ENCODE peak calls at places on chromosomes 4 and X, in seven cellular contexts. One of them, this sample, is unnamed.
A peak's percentile ranks its signal among the peaks of the same experiment; 100 is the strongest.

GRCh38 chr4:81506731-81507130 is 35.0 kb upstream of the RASGEF1B start:
- DNase-seq in HuH-7: no peak
- DNase-seq in NCI-H1417 treated with DMSO at 0.1 percent for 48 hours: no peak
- DNase-seq in AG04450: no peak
- DNase-seq in non-pigmented ciliary epithelial cell: no peak
- DNase-seq in naive thymus-derived CD4-positive, alpha-beta T cell: no peak
- DNase-seq in adipocyte: no peak
- DNase-seq in this sample: no peak

GRCh38 chr4:25862411-25863346 is at the start of gene SEL1L3:
- DNase-seq in HuH-7: peak; percentile 84
- DNase-seq in NCI-H1417 treated with DMSO at 0.1 percent for 48 hours: no peak
- DNase-seq in AG04450: no peak
- DNase-seq in non-pigmented ciliary epithelial cell: no peak
- DNase-seq in naive thymus-derived CD4-positive, alpha-beta T cell: peak; percentile 33
- DNase-seq in adipocyte: peak; percentile 67
- DNase-seq in this sample: no peak

GRCh38 chr4:128483816-128484215 is 196.2 kb upstream of the PGRMC2 start:
- DNase-seq in HuH-7: no peak
- DNase-seq in NCI-H1417 treated with DMSO at 0.1 percent for 48 hours: no peak
- DNase-seq in AG04450: no peak
- DNase-seq in non-pigmented ciliary epithelial cell: no peak
- DNase-seq in naive thymus-derived CD4-positive, alpha-beta T cell: no peak
- DNase-seq in adipocyte: peak; percentile 79
- DNase-seq in this sample: no peak

GRCh38 chrX:96002401-96002800 is 682.2 kb upstream of the DIAPH2 start:
- DNase-seq in HuH-7: no peak
- DNase-seq in NCI-H1417 treated with DMSO at 0.1 percent for 48 hours: no peak
- DNase-seq in AG04450: peak; percentile 18
- DNase-seq in non-pigmented ciliary epithelial cell: no peak
- DNase-seq in naive thymus-derived CD4-positive, alpha-beta T cell: no peak
- DNase-seq in adipocyte: no peak
- DNase-seq in this sample: no peak

GRCh38 chr4:16082038-16082423 is 1.8 kb downstream of the PROM1 start:
- DNase-seq in HuH-7: peak; percentile 38
- DNase-seq in NCI-H1417 treated with DMSO at 0.1 percent for 48 hours: no peak
- DNase-seq in AG04450: no peak
- DNase-seq in non-pigmented ciliary epithelial cell: no peak
- DNase-seq in naive thymus-derived CD4-positive, alpha-beta T cell: no peak
- DNase-seq in adipocyte: no peak
- DNase-seq in this sample: no peak

GRCh38 chrX:48086119-48086518 is 14.7 kb upstream of the ZNF630 start:
- DNase-seq in HuH-7: no peak
- DNase-seq in NCI-H1417 treated with DMSO at 0.1 percent for 48 hours: no peak
- DNase-seq in AG04450: no peak
- DNase-seq in non-pigmented ciliary epithelial cell: no peak
- DNase-seq in naive thymus-derived CD4-positive, alpha-beta T cell: no peak
- DNase-seq in adipocyte: no peak
- DNase-seq in this sample: no peak

GRCh38 chr4:8079031-8079885 is 79.4 kb downstream of the ABLIM2 start:
- DNase-seq in HuH-7: peak; percentile 55
- DNase-seq in NCI-H1417 treated with DMSO at 0.1 percent for 48 hours: no peak
- DNase-seq in AG04450: no peak
- DNase-seq in non-pigmented ciliary epithelial cell: no peak
- DNase-seq in naive thymus-derived CD4-positive, alpha-beta T cell: no peak
- DNase-seq in adipocyte: no peak
- DNase-seq in this sample: no peak

GRCh38 chr4:157014621-157015591 is 43.3 kb upstream of the PDGFC start:
- DNase-seq in HuH-7: no peak
- DNase-seq in NCI-H1417 treated with DMSO at 0.1 percent for 48 hours: no peak
- DNase-seq in AG04450: peak; percentile 73
- DNase-seq in non-pigmented ciliary epithelial cell: peak; percentile 94
- DNase-seq in naive thymus-derived CD4-positive, alpha-beta T cell: no peak
- DNase-seq in adipocyte: peak; percentile 79
- DNase-seq in this sample: peak; percentile 66

GRCh38 chrX:49276671-49277519 is 7.3 kb downstream of the PPP1R3F start:
- DNase-seq in HuH-7: no peak
- DNase-seq in NCI-H1417 treated with DMSO at 0.1 percent for 48 hours: no peak
- DNase-seq in AG04450: no peak
- DNase-seq in non-pigmented ciliary epithelial cell: no peak
- DNase-seq in naive thymus-derived CD4-positive, alpha-beta T cell: no peak
- DNase-seq in adipocyte: no peak
- DNase-seq in this sample: no peak

GRCh38 chrX:31269914-31270313 is 198.1 kb upstream of the FTHL17 start:
- DNase-seq in HuH-7: no peak
- DNase-seq in NCI-H1417 treated with DMSO at 0.1 percent for 48 hours: no peak
- DNase-seq in AG04450: no peak
- DNase-seq in non-pigmented ciliary epithelial cell: no peak
- DNase-seq in naive thymus-derived CD4-positive, alpha-beta T cell: no peak
- DNase-seq in adipocyte: no peak
- DNase-seq in this sample: no peak

GRCh38 chr4:23333946-23334878 is 555.6 kb downstream of the PPARGC1A start:
- DNase-seq in HuH-7: no peak
- DNase-seq in NCI-H1417 treated with DMSO at 0.1 percent for 48 hours: no peak
- DNase-seq in AG04450: peak; percentile 11
- DNase-seq in non-pigmented ciliary epithelial cell: peak; percentile 81
- DNase-seq in naive thymus-derived CD4-positive, alpha-beta T cell: peak; percentile 84
- DNase-seq in adipocyte: no peak
- DNase-seq in this sample: peak; percentile 97

GRCh38 chrX:148784859-148785655 is 284.6 kb downstream of the AFF2 start:
- DNase-seq in HuH-7: no peak
- DNase-seq in NCI-H1417 treated with DMSO at 0.1 percent for 48 hours: no peak
- DNase-seq in AG04450: no peak
- DNase-seq in non-pigmented ciliary epithelial cell: no peak
- DNase-seq in naive thymus-derived CD4-positive, alpha-beta T cell: no peak
- DNase-seq in adipocyte: no peak
- DNase-seq in this sample: no peak

GRCh38 chrX:39559229-39559628 is 538.5 kb downstream of the BCOR start:
- DNase-seq in HuH-7: no peak
- DNase-seq in NCI-H1417 treated with DMSO at 0.1 percent for 48 hours: no peak
- DNase-seq in AG04450: no peak
- DNase-seq in non-pigmented ciliary epithelial cell: no peak
- DNase-seq in naive thymus-derived CD4-positive, alpha-beta T cell: no peak
- DNase-seq in adipocyte: peak; percentile 23
- DNase-seq in this sample: no peak